ENCODE peak calls at places on chromosomes 12 and 14, in six cellular contexts. G, Z, S, X, C and T are unnamed samples.
A peak's percentile ranks its signal among the peaks of the same experiment; 100 is the strongest.

GRCh38 chr14:73209943-73210342 is 27.4 kb upstream of the PAPLN start:
- DNase-seq in C (no peak), Z (peak; percentile 83), X (no peak), G (no peak), S (no peak), T (no peak)

GRCh38 chr12:51028811-51029146 is 2.6 kb upstream of the SLC11A2 start:
- DNase-seq in S (no peak), C (no peak), G (no peak), Z (no peak), X (no peak), T (no peak)

GRCh38 chr14:60485600-60486251 is at the start of gene C14orf39:
- DNase-seq in G (no peak), X (no peak), C (no peak), Z (peak; percentile 34), S (no peak), T (no peak)

GRCh38 chr12:54357802-54358619 is 6.3 kb downstream of the GPR84 start:
- DNase-seq in X (peak; percentile 30), C (peak; percentile 73), G (no peak), S (no peak), Z (peak; percentile 47), T (peak; percentile 64)

GRCh38 chr12:42921741-42922511 is 332.4 kb upstream of the PRICKLE1 start:
- DNase-seq in G (no peak), S (no peak), X (no peak), C (no peak), Z (peak; percentile 40), T (no peak)

GRCh38 chr14:100979780-100980179 is 76.3 kb upstream of the RTL1 start:
- DNase-seq in X (no peak), S (no peak), Z (peak; percentile 34), C (no peak), G (no peak), T (no peak)

GRCh38 chr14:23430733-23431105 is 4.7 kb downstream of the MYH7 start:
- DNase-seq in S (no peak), G (no peak), C (no peak), X (no peak), Z (no peak), T (no peak)

GRCh38 chr14:22524784-22525161 is 64.3 kb downstream of the DAD1 start:
- DNase-seq in X (no peak), C (no peak), Z (no peak), S (no peak), G (no peak), T (no peak)

GRCh38 chr12:2752676-2753371 is 41.9 kb upstream of the FKBP4 start:
- DNase-seq in S (peak; percentile 16), Z (peak; percentile 69), C (peak; percentile 81), G (peak; percentile 25), X (no peak), T (no peak)

GRCh38 chr14:90508536-90509254 is 111.9 kb downstream of the CALM1 start:
- DNase-seq in C (no peak), G (no peak), Z (no peak), S (no peak), X (no peak), T (no peak)

GRCh38 chr12:116916714-116917114 is 6.0 kb downstream of the FBXW8 start:
- DNase-seq in G (peak; percentile 78), Z (peak; percentile 16), X (peak; percentile 51), C (peak; percentile 16), S (peak; percentile 86), T (peak; percentile 32)

GRCh38 chr12:84421103-84421502 is 491.5 kb downstream of the SLC6A15 start:
- DNase-seq in X (no peak), G (no peak), Z (no peak), S (no peak), C (no peak), T (no peak)

GRCh38 chr14:75229576-75229922 is 49.1 kb upstream of the FOS start:
- DNase-seq in G (no peak), S (no peak), C (no peak), Z (no peak), X (no peak), T (no peak)

GRCh38 chr12:119229837-119230236 is 51.1 kb downstream of the HSPB8 start:
- DNase-seq in X (no peak), C (peak; percentile 16), G (peak; percentile 84), S (peak; percentile 59), Z (peak; percentile 73), T (peak; percentile 51)

GRCh38 chr12:132618683-132619043 is at the start of gene P2RX2:
- DNase-seq in C (no peak), G (no peak), Z (no peak), X (no peak), S (no peak), T (no peak)

GRCh38 chr12:109950625-109951024 is 45.5 kb downstream of the GIT2 start:
- DNase-seq in X (no peak), Z (no peak), C (no peak), S (no peak), G (no peak), T (no peak)
- H3K4me1 ChIP-seq in X (peaks cover 11% of the 10 kb centered on the region), Z (peaks cover 16% of the 10 kb centered on the region), C (no peaks in the 10 kb centered on the region), S (peaks cover 37% of the 10 kb centered on the region), G (peaks cover 4% of the 10 kb centered on the region), T (peaks cover 4% of the 10 kb centered on the region)

DNA sequence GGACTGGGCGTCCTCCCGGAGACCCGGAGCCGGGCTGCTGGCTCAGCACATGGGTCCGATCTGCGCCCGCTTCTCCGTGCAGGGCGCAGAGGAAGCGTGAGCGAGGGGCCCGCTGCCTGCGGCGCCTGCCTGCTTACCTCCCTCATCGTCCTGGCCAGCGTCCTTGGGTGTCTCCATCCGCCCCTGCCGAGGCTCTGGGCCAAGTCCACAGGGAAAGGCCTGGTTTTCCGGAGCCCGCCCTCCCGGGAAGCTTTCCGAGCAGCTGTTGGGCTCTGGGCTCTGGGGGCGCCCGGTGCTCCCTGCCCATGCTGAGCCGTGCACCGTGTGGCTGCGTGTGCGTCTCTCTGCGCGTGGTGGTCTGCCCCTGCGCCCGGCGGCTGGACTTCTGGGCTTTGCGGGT is 33.6 kb downstream of the KIF26A start:
- DNase-seq in Z (no peak), X (no peak), C (no peak), G (no peak), S (no peak), T (no peak)
- H3K4me2 ChIP-seq in Z (no peak overlapping the region), X (no peak overlapping the region), C (no peak overlapping the region), G (no peak overlapping the region), S (no peak overlapping the region), T (no peak overlapping the region)

GRCh38 chr12:110683888-110684287 is 5.0 kb downstream of the HVCN1 start:
- DNase-seq in C (no peak), S (no peak), G (no peak), X (no peak), Z (no peak), T (no peak)

GRCh38 chr12:110687770-110688169 is 1.1 kb downstream of the HVCN1 start:
- DNase-seq in C (no peak), Z (no peak), S (no peak), G (no peak), X (no peak), T (peak; percentile 43)

GRCh38 chr12:110688446-110689001 is 391 bp downstream of the HVCN1 start:
- DNase-seq in X (no peak), Z (peak; percentile 21), G (no peak), C (no peak), S (no peak), T (no peak)

GRCh38 chr12:110686294-110686903 is 2.5 kb downstream of the HVCN1 start:
- DNase-seq in S (no peak), C (no peak), X (no peak), G (no peak), Z (no peak), T (no peak)

DNA sequence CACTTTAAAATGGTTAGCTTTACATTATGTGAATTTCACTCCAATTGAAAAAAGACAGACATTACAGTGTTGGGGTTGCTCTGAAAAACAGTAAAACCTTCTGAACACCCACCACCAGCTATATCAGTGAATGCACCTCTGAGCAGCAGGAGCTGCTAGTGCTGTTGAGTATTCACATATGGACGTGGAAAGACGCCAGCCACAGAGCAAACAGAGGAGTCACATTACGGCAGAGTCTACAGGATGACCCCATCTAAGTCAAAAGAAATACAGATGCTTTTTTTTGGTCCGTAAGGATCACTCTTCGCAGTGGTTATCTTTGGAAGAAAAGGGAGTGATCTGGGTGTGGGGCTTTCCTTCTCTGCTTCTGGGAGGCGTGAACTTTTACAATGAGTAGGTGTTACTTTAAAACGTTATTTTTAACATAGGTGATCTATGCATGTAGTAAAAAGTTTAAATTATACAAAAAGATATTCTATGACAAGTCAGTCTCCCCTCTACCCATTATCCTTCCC is 4.5 kb downstream of the HVCN1 start:
- DNase-seq in G (no peak), Z (no peak), S (no peak), X (no peak), C (no peak), T (no peak)
- H3K4me1 ChIP-seq in G (peaks cover 4% of the 10 kb centered on the region), Z (peaks cover 8% of the 10 kb centered on the region), S (no peaks in the 10 kb centered on the region), X (peaks cover 29% of the 10 kb centered on the region), C (peaks cover 19% of the 10 kb centered on the region), T (peaks cover 35% of the 10 kb centered on the region)

GRCh38 chr14:77543637-77544334 is 45.2 kb upstream of the ISM2 start:
- DNase-seq in C (no peak), X (no peak), G (no peak), S (no peak), Z (no peak), T (no peak)

GRCh38 chr14:77542349-77543239 is 44.0 kb upstream of the ISM2 start:
- DNase-seq in Z (peak; percentile 91), C (no peak), G (no peak), S (no peak), X (no peak), T (peak; percentile 33)

GRCh38 chr14:77543240-77543551 is 44.6 kb upstream of the ISM2 start:
- DNase-seq in Z (peak; percentile 44), S (no peak), C (no peak), G (no peak), X (no peak), T (no peak)

GRCh38 chr14:77544571-77544970 is 46.0 kb upstream of the ISM2 start:
- DNase-seq in X (no peak), C (no peak), G (no peak), S (no peak), Z (no peak), T (no peak)

GRCh38 chr14:77541905-77542304 is 43.3 kb upstream of the ISM2 start:
- DNase-seq in G (no peak), Z (no peak), S (no peak), C (no peak), X (no peak), T (peak; percentile 36)
- H3K4me2 ChIP-seq in G (no peak overlapping the region), Z (peak overlapping the region; percentile 84), S (no peak overlapping the region), C (no peak overlapping the region), X (peak overlapping the region; percentile 78), T (peak overlapping the region; percentile 67)

GRCh38 chr14:52076334-52076733 is 7.5 kb upstream of the NID2 start:
- DNase-seq in X (no peak), G (no peak), C (no peak), Z (peak; percentile 65), S (no peak), T (no peak)

GRCh38 chr14:52079239-52079956 is 10.5 kb upstream of the NID2 start:
- DNase-seq in G (no peak), C (no peak), X (no peak), S (no peak), Z (peak; percentile 20), T (no peak)

GRCh38 chr14:52078721-52079120 is 9.9 kb upstream of the NID2 start:
- DNase-seq in G (no peak), C (no peak), S (no peak), Z (no peak), X (no peak), T (no peak)

GRCh38 chr14:52077261-52077984 is 8.6 kb upstream of the NID2 start:
- DNase-seq in G (no peak), X (no peak), S (no peak), C (no peak), Z (no peak), T (no peak)

GRCh38 chr14:52078093-52078492 is 9.2 kb upstream of the NID2 start:
- DNase-seq in G (no peak), S (no peak), X (no peak), C (no peak), Z (peak; percentile 13), T (no peak)
- H3K4me1 ChIP-seq in G (peaks cover 40% of the 10 kb centered on the region), S (peaks cover 19% of the 10 kb centered on the region), X (no peaks in the 10 kb centered on the region), C (peaks cover 6% of the 10 kb centered on the region), Z (peaks cover 57% of the 10 kb centered on the region), T (no peaks in the 10 kb centered on the region)